ENCODE peak calls at places on chromosome 17, in nine cellular contexts. One of them, this sample, is unnamed.

GRCh38 chr17:76844846-76845245 is 23.4 kb upstream of the MGAT5B start:
- DNase-seq in cardiac muscle cell: no peak
- DNase-seq in prostate gland: no peak
- DNase-seq in nephron progenitor cell: no peak
- DNase-seq in EL: no peak
- DNase-seq in stimulated activated CD4-positive, alpha-beta T cell treated with anti-CD3 and anti-CD28 coated beads, Interleukin-1b, Interleukin-23, amount 100 ng/mL, for 24 hours: no peak
- DNase-seq in T-helper 1 cell: no peak
- DNase-seq in anterior cingulate cortex: no peak
- DNase-seq in DMS153: no peak
- DNase-seq in this sample: no peak

GRCh38 chr17:30696234-30696633 is 128.3 kb downstream of the CRLF3 start:
- DNase-seq in stimulated activated CD4-positive, alpha-beta T cell treated with anti-CD3 and anti-CD28 coated beads, Interleukin-1b, Interleukin-23, amount 100 ng/mL, for 24 hours: no peak
- DNase-seq in EL: no peak
- DNase-seq in anterior cingulate cortex: no peak
- DNase-seq in T-helper 1 cell: no peak
- DNase-seq in cardiac muscle cell: no peak
- DNase-seq in nephron progenitor cell: no peak
- DNase-seq in prostate gland: no peak
- DNase-seq in DMS153: no peak
- DNase-seq in this sample: no peak

GRCh38 chr17:73510981-73511442 is 133.2 kb downstream of the SDK2 start:
- DNase-seq in cardiac muscle cell: no peak
- DNase-seq in stimulated activated CD4-positive, alpha-beta T cell treated with anti-CD3 and anti-CD28 coated beads, Interleukin-1b, Interleukin-23, amount 100 ng/mL, for 24 hours: no peak
- DNase-seq in anterior cingulate cortex: no peak
- DNase-seq in DMS153: peak
- DNase-seq in EL: no peak
- DNase-seq in prostate gland: no peak
- DNase-seq in T-helper 1 cell: no peak
- DNase-seq in nephron progenitor cell: no peak
- DNase-seq in this sample: no peak

GRCh38 chr17:1649844-1650409 is at the start of gene RILP:
- DNase-seq in EL: no peak
- DNase-seq in anterior cingulate cortex: no peak
- DNase-seq in prostate gland: peak
- DNase-seq in cardiac muscle cell: peak
- DNase-seq in nephron progenitor cell: peak
- DNase-seq in T-helper 1 cell: no peak
- DNase-seq in stimulated activated CD4-positive, alpha-beta T cell treated with anti-CD3 and anti-CD28 coated beads, Interleukin-1b, Interleukin-23, amount 100 ng/mL, for 24 hours: no peak
- DNase-seq in DMS153: no peak
- DNase-seq in this sample: peak

GRCh38 chr17:67477687-67478086 is 100.6 kb downstream of the PITPNC1 start:
- DNase-seq in DMS153: no peak
- DNase-seq in cardiac muscle cell: no peak
- DNase-seq in T-helper 1 cell: peak
- DNase-seq in nephron progenitor cell: no peak
- DNase-seq in anterior cingulate cortex: no peak
- DNase-seq in EL: peak
- DNase-seq in prostate gland: no peak
- DNase-seq in stimulated activated CD4-positive, alpha-beta T cell treated with anti-CD3 and anti-CD28 coated beads, Interleukin-1b, Interleukin-23, amount 100 ng/mL, for 24 hours: peak
- DNase-seq in this sample: no peak

GRCh38 chr17:8470447-8471047 is 34.9 kb downstream of the NDEL1 start:
- DNase-seq in EL: no peak
- DNase-seq in T-helper 1 cell: no peak
- DNase-seq in prostate gland: peak
- DNase-seq in cardiac muscle cell: no peak
- DNase-seq in anterior cingulate cortex: no peak
- DNase-seq in nephron progenitor cell: no peak
- DNase-seq in stimulated activated CD4-positive, alpha-beta T cell treated with anti-CD3 and anti-CD28 coated beads, Interleukin-1b, Interleukin-23, amount 100 ng/mL, for 24 hours: no peak
- DNase-seq in DMS153: no peak
- DNase-seq in this sample: no peak

GRCh38 chr17:59296190-59296589 is 35.3 kb upstream of the YPEL2 start:
- DNase-seq in EL: no peak
- DNase-seq in prostate gland: peak
- DNase-seq in DMS153: no peak
- DNase-seq in cardiac muscle cell: no peak
- DNase-seq in stimulated activated CD4-positive, alpha-beta T cell treated with anti-CD3 and anti-CD28 coated beads, Interleukin-1b, Interleukin-23, amount 100 ng/mL, for 24 hours: no peak
- DNase-seq in T-helper 1 cell: no peak
- DNase-seq in anterior cingulate cortex: no peak
- DNase-seq in nephron progenitor cell: no peak
- DNase-seq in this sample: no peak

GRCh38 chr17:58889928-58890327 is 134.3 kb downstream of the PPM1E start:
- DNase-seq in cardiac muscle cell: no peak
- DNase-seq in anterior cingulate cortex: no peak
- DNase-seq in stimulated activated CD4-positive, alpha-beta T cell treated with anti-CD3 and anti-CD28 coated beads, Interleukin-1b, Interleukin-23, amount 100 ng/mL, for 24 hours: no peak
- DNase-seq in T-helper 1 cell: no peak
- DNase-seq in EL: no peak
- DNase-seq in nephron progenitor cell: no peak
- DNase-seq in prostate gland: no peak
- DNase-seq in DMS153: no peak
- DNase-seq in this sample: no peak

GRCh38 chr17:82882715-82883446 is 43.1 kb upstream of the ZNF750 start:
- DNase-seq in T-helper 1 cell: peak
- DNase-seq in EL: no peak
- DNase-seq in DMS153: peak
- DNase-seq in anterior cingulate cortex: no peak
- DNase-seq in nephron progenitor cell: no peak
- DNase-seq in cardiac muscle cell: no peak
- DNase-seq in stimulated activated CD4-positive, alpha-beta T cell treated with anti-CD3 and anti-CD28 coated beads, Interleukin-1b, Interleukin-23, amount 100 ng/mL, for 24 hours: peak
- DNase-seq in prostate gland: peak
- DNase-seq in this sample: peak

GRCh38 chr17:48611681-48612455 is 1.1 kb upstream of the HOXB7 start:
- DNase-seq in EL: no peak
- DNase-seq in cardiac muscle cell: no peak
- DNase-seq in stimulated activated CD4-positive, alpha-beta T cell treated with anti-CD3 and anti-CD28 coated beads, Interleukin-1b, Interleukin-23, amount 100 ng/mL, for 24 hours: no peak
- DNase-seq in T-helper 1 cell: no peak
- DNase-seq in prostate gland: no peak
- DNase-seq in DMS153: peak
- DNase-seq in anterior cingulate cortex: no peak
- DNase-seq in nephron progenitor cell: peak
- DNase-seq in this sample: no peak

GRCh38 chr17:80262291-80262690 is 1.6 kb downstream of the RNF213 start:
- DNase-seq in nephron progenitor cell: no peak
- DNase-seq in anterior cingulate cortex: no peak
- DNase-seq in prostate gland: no peak
- DNase-seq in stimulated activated CD4-positive, alpha-beta T cell treated with anti-CD3 and anti-CD28 coated beads, Interleukin-1b, Interleukin-23, amount 100 ng/mL, for 24 hours: no peak
- DNase-seq in cardiac muscle cell: no peak
- DNase-seq in DMS153: peak
- DNase-seq in EL: no peak
- DNase-seq in T-helper 1 cell: no peak
- DNase-seq in this sample: no peak

GRCh38 chr17:74528491-74529199 is 2.6 kb downstream of the CD300LB start:
- DNase-seq in cardiac muscle cell: no peak
- DNase-seq in T-helper 1 cell: no peak
- DNase-seq in nephron progenitor cell: no peak
- DNase-seq in DMS153: no peak
- DNase-seq in anterior cingulate cortex: no peak
- DNase-seq in EL: no peak
- DNase-seq in prostate gland: no peak
- DNase-seq in stimulated activated CD4-positive, alpha-beta T cell treated with anti-CD3 and anti-CD28 coated beads, Interleukin-1b, Interleukin-23, amount 100 ng/mL, for 24 hours: no peak
- DNase-seq in this sample: no peak

GRCh38 chr17:73609688-73610210 is 34.5 kb downstream of the SDK2 start:
- DNase-seq in EL: no peak
- DNase-seq in prostate gland: no peak
- DNase-seq in stimulated activated CD4-positive, alpha-beta T cell treated with anti-CD3 and anti-CD28 coated beads, Interleukin-1b, Interleukin-23, amount 100 ng/mL, for 24 hours: no peak
- DNase-seq in cardiac muscle cell: no peak
- DNase-seq in DMS153: no peak
- DNase-seq in nephron progenitor cell: no peak
- DNase-seq in anterior cingulate cortex: no peak
- DNase-seq in T-helper 1 cell: no peak
- DNase-seq in this sample: no peak

GRCh38 chr17:18314731-18315497 is at the start of the genes SMCR8 and TOP3A:
- DNase-seq in DMS153: peak
- DNase-seq in EL: peak
- DNase-seq in anterior cingulate cortex: peak
- DNase-seq in stimulated activated CD4-positive, alpha-beta T cell treated with anti-CD3 and anti-CD28 coated beads, Interleukin-1b, Interleukin-23, amount 100 ng/mL, for 24 hours: peak
- DNase-seq in nephron progenitor cell: peak
- DNase-seq in prostate gland: peak
- DNase-seq in T-helper 1 cell: peak
- DNase-seq in cardiac muscle cell: peak
- DNase-seq in this sample: peak

GRCh38 chr17:19730829-19731228 is 14.4 kb upstream of the SLC47A2 start:
- DNase-seq in stimulated activated CD4-positive, alpha-beta T cell treated with anti-CD3 and anti-CD28 coated beads, Interleukin-1b, Interleukin-23, amount 100 ng/mL, for 24 hours: no peak
- DNase-seq in prostate gland: no peak
- DNase-seq in EL: no peak
- DNase-seq in T-helper 1 cell: no peak
- DNase-seq in anterior cingulate cortex: no peak
- DNase-seq in cardiac muscle cell: no peak
- DNase-seq in nephron progenitor cell: no peak
- DNase-seq in DMS153: no peak
- DNase-seq in this sample: no peak

GRCh38 chr17:43562679-43563146 is 16.6 kb upstream of the ETV4 start:
- DNase-seq in nephron progenitor cell: peak
- DNase-seq in anterior cingulate cortex: no peak
- DNase-seq in T-helper 1 cell: no peak
- DNase-seq in prostate gland: no peak
- DNase-seq in cardiac muscle cell: peak
- DNase-seq in stimulated activated CD4-positive, alpha-beta T cell treated with anti-CD3 and anti-CD28 coated beads, Interleukin-1b, Interleukin-23, amount 100 ng/mL, for 24 hours: no peak
- DNase-seq in DMS153: no peak
- DNase-seq in EL: no peak
- DNase-seq in this sample: no peak

GRCh38 chr17:82668631-82669099 is 20.4 kb upstream of the WDR45B start:
- DNase-seq in nephron progenitor cell: peak
- DNase-seq in T-helper 1 cell: peak
- DNase-seq in stimulated activated CD4-positive, alpha-beta T cell treated with anti-CD3 and anti-CD28 coated beads, Interleukin-1b, Interleukin-23, amount 100 ng/mL, for 24 hours: peak
- DNase-seq in EL: peak
- DNase-seq in cardiac muscle cell: peak
- DNase-seq in prostate gland: peak
- DNase-seq in DMS153: peak
- DNase-seq in anterior cingulate cortex: peak
- DNase-seq in this sample: no peak

GRCh38 chr17:63954402-63955063 is 18.2 kb downstream of the SCN4A start:
- DNase-seq in DMS153: peak
- DNase-seq in anterior cingulate cortex: no peak
- DNase-seq in nephron progenitor cell: no peak
- DNase-seq in T-helper 1 cell: peak
- DNase-seq in stimulated activated CD4-positive, alpha-beta T cell treated with anti-CD3 and anti-CD28 coated beads, Interleukin-1b, Interleukin-23, amount 100 ng/mL, for 24 hours: no peak
- DNase-seq in prostate gland: no peak
- DNase-seq in cardiac muscle cell: no peak
- DNase-seq in EL: no peak
- DNase-seq in this sample: no peak

GRCh38 chr17:68512247-68512966 is at the start of gene PRKAR1A:
- DNase-seq in prostate gland: peak
- DNase-seq in cardiac muscle cell: peak
- DNase-seq in EL: peak
- DNase-seq in DMS153: peak
- DNase-seq in stimulated activated CD4-positive, alpha-beta T cell treated with anti-CD3 and anti-CD28 coated beads, Interleukin-1b, Interleukin-23, amount 100 ng/mL, for 24 hours: peak
- DNase-seq in T-helper 1 cell: peak
- DNase-seq in anterior cingulate cortex: peak
- DNase-seq in nephron progenitor cell: peak
- DNase-seq in this sample: peak

GRCh38 chr17:72125226-72125651 is 4.4 kb downstream of the SOX9 start:
- DNase-seq in anterior cingulate cortex: no peak
- DNase-seq in stimulated activated CD4-positive, alpha-beta T cell treated with anti-CD3 and anti-CD28 coated beads, Interleukin-1b, Interleukin-23, amount 100 ng/mL, for 24 hours: no peak
- DNase-seq in EL: no peak
- DNase-seq in DMS153: no peak
- DNase-seq in nephron progenitor cell: no peak
- DNase-seq in T-helper 1 cell: no peak
- DNase-seq in prostate gland: no peak
- DNase-seq in cardiac muscle cell: peak
- DNase-seq in this sample: no peak

GRCh38 chr17:8728991-8729390 is 15.6 kb downstream of the CCDC42 start:
- DNase-seq in EL: no peak
- DNase-seq in DMS153: no peak
- DNase-seq in stimulated activated CD4-positive, alpha-beta T cell treated with anti-CD3 and anti-CD28 coated beads, Interleukin-1b, Interleukin-23, amount 100 ng/mL, for 24 hours: no peak
- DNase-seq in T-helper 1 cell: no peak
- DNase-seq in anterior cingulate cortex: no peak
- DNase-seq in prostate gland: no peak
- DNase-seq in nephron progenitor cell: no peak
- DNase-seq in cardiac muscle cell: no peak
- DNase-seq in this sample: no peak

GRCh38 chr17:8320262-8320661 is 10.2 kb downstream of the ARHGEF15 start:
- DNase-seq in stimulated activated CD4-positive, alpha-beta T cell treated with anti-CD3 and anti-CD28 coated beads, Interleukin-1b, Interleukin-23, amount 100 ng/mL, for 24 hours: no peak
- DNase-seq in DMS153: no peak
- DNase-seq in prostate gland: no peak
- DNase-seq in anterior cingulate cortex: no peak
- DNase-seq in EL: no peak
- DNase-seq in cardiac muscle cell: no peak
- DNase-seq in nephron progenitor cell: no peak
- DNase-seq in T-helper 1 cell: no peak
- DNase-seq in this sample: no peak

GRCh38 chr17:59329558-59330313 is 1.7 kb upstream of the YPEL2 start:
- DNase-seq in T-helper 1 cell: peak
- DNase-seq in cardiac muscle cell: peak
- DNase-seq in EL: peak
- DNase-seq in prostate gland: peak
- DNase-seq in stimulated activated CD4-positive, alpha-beta T cell treated with anti-CD3 and anti-CD28 coated beads, Interleukin-1b, Interleukin-23, amount 100 ng/mL, for 24 hours: no peak
- DNase-seq in nephron progenitor cell: peak
- DNase-seq in anterior cingulate cortex: peak
- DNase-seq in DMS153: peak
- DNase-seq in this sample: peak

GRCh38 chr17:62675260-62675659 is 47.8 kb downstream of the MRC2 start:
- DNase-seq in cardiac muscle cell: no peak
- DNase-seq in stimulated activated CD4-positive, alpha-beta T cell treated with anti-CD3 and anti-CD28 coated beads, Interleukin-1b, Interleukin-23, amount 100 ng/mL, for 24 hours: no peak
- DNase-seq in T-helper 1 cell: no peak
- DNase-seq in EL: no peak
- DNase-seq in anterior cingulate cortex: peak
- DNase-seq in prostate gland: no peak
- DNase-seq in nephron progenitor cell: no peak
- DNase-seq in DMS153: no peak
- DNase-seq in this sample: no peak

GRCh38 chr17:20179031-20179430 is 169.9 kb downstream of the SPECC1 start:
- DNase-seq in stimulated activated CD4-positive, alpha-beta T cell treated with anti-CD3 and anti-CD28 coated beads, Interleukin-1b, Interleukin-23, amount 100 ng/mL, for 24 hours: no peak
- DNase-seq in cardiac muscle cell: no peak
- DNase-seq in DMS153: no peak
- DNase-seq in nephron progenitor cell: no peak
- DNase-seq in EL: no peak
- DNase-seq in anterior cingulate cortex: no peak
- DNase-seq in prostate gland: no peak
- DNase-seq in T-helper 1 cell: no peak
- DNase-seq in this sample: no peak

GRCh38 chr17:19386974-19387920 is at the start of gene MFAP4:
- DNase-seq in prostate gland: no peak
- DNase-seq in DMS153: no peak
- DNase-seq in stimulated activated CD4-positive, alpha-beta T cell treated with anti-CD3 and anti-CD28 coated beads, Interleukin-1b, Interleukin-23, amount 100 ng/mL, for 24 hours: no peak
- DNase-seq in cardiac muscle cell: peak
- DNase-seq in T-helper 1 cell: no peak
- DNase-seq in anterior cingulate cortex: peak
- DNase-seq in nephron progenitor cell: peak
- DNase-seq in EL: peak
- DNase-seq in this sample: no peak

GRCh38 chr17:27529230-27529796 is 73.1 kb downstream of the KSR1 start:
- DNase-seq in prostate gland: no peak
- DNase-seq in DMS153: peak
- DNase-seq in EL: no peak
- DNase-seq in T-helper 1 cell: peak
- DNase-seq in stimulated activated CD4-positive, alpha-beta T cell treated with anti-CD3 and anti-CD28 coated beads, Interleukin-1b, Interleukin-23, amount 100 ng/mL, for 24 hours: no peak
- DNase-seq in nephron progenitor cell: no peak
- DNase-seq in cardiac muscle cell: peak
- DNase-seq in anterior cingulate cortex: no peak
- DNase-seq in this sample: no peak